ENCODE peak calls at places on chromosomes 4 and X, in four cellular contexts. A, N, G and Q are unnamed samples.
A peak's percentile ranks its signal among the peaks of the same experiment; 100 is the strongest.

GRCh38 chr4:163665521-163666334 is 171.2 kb downstream of the TMA16 start:
- DNase-seq in A (no peak), N (no peak), G (no peak), Q (no peak)

GRCh38 chr4:81724925-81725329 is 253.2 kb upstream of the RASGEF1B start:
- DNase-seq in A (peak; percentile 75), N (peak; percentile 3), G (peak; percentile 7), Q (no peak)

GRCh38 chrX:28609917-28610613 is 22.8 kb downstream of the IL1RAPL1 start:
- DNase-seq in A (no peak), N (no peak), G (no peak), Q (no peak)

GRCh38 chr4:105215609-105216313 is 69.1 kb downstream of the TET2 start:
- DNase-seq in A (no peak), N (peak; percentile 83), G (peak; percentile 7), Q (no peak)

GRCh38 chr4:14415146-14415545 is 587.1 kb upstream of the CPEB2 start:
- DNase-seq in A (no peak), N (no peak), G (no peak), Q (peak; percentile 6)

GRCh38 chr4:22634541-22635181 is 58.1 kb upstream of the GBA3 start:
- DNase-seq in A (no peak), N (no peak), G (no peak), Q (no peak)

GRCh38 chr4:163808091-163808490 is 313.6 kb downstream of the TMA16 start:
- DNase-seq in A (no peak), N (no peak), G (no peak), Q (no peak)

GRCh38 chr4:167020410-167020809 is 213.9 kb downstream of the SPOCK3 start:
- DNase-seq in A (no peak), N (no peak), G (peak; percentile 5), Q (peak; percentile 11)

GRCh38 chr4:100869266-100869665 is 351.4 kb upstream of the EMCN start:
- DNase-seq in A (no peak), N (no peak), G (no peak), Q (no peak)

GRCh38 chr4:2446656-2447564 is 22.0 kb upstream of the RNF4 start:
- DNase-seq in A (no peak), N (no peak), G (no peak), Q (no peak)

GRCh38 chr4:186823989-186824388 is 100.3 kb upstream of the FAT1 start:
- DNase-seq in A (peak; percentile 59), N (no peak), G (peak; percentile 25), Q (no peak)

GRCh38 chr4:86960557-86960959 is 25.7 kb downstream of the AFF1 start:
- DNase-seq in A (peak; percentile 63), N (no peak), G (peak; percentile 49), Q (no peak)

GRCh38 chr4:97208749-97209148 is 934.5 kb downstream of the STPG2 start:
- DNase-seq in A (no peak), N (no peak), G (no peak), Q (no peak)

GRCh38 chr4:155207534-155208257 is 740 bp upstream of the NPY2R start:
- DNase-seq in A (no peak), N (no peak), G (no peak), Q (peak; percentile 15)

DNA sequence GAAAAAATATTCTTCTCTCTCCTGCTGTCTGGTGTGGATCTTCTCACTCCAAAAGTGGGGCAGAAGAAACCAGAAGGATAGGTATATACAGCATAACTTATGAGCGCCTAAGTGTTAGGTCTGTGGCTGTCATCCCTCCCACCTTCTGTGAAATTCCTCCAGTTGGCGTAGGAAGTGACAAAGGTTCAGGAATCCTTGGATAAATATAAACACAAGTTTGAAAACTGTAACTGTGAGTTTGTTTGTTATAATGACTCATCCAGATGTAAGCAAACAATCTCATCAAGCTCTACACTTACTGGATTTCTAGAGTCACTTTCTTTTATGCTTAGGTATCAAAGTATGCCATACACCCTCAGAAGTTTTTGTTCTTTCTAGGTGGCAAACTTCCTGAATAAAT is 405.2 kb downstream of the FAT4 start:
- DNase-seq in A (no peak), N (no peak), G (peak; percentile 53), Q (peak; percentile 61)
- TF ChIP-seq CEBPB in A (no peak), N (no peak), G (no peak), Q (no peak)

GRCh38 chr4:159904906-159905305 is 802.0 kb downstream of the RAPGEF2 start:
- DNase-seq in A (no peak), N (no peak), G (no peak), Q (no peak)
- TF ChIP-seq ESRRA in A (no peak), N (no peak), G (no peak), Q (no peak)

GRCh38 chr4:179750374-179750773 is 2308.1 kb upstream of the AGA start:
- DNase-seq in A (peak; percentile 76), N (no peak), G (no peak), Q (no peak)
- TF ChIP-seq CEBPB in A (no peak), N (no peak), G (no peak), Q (no peak)

GRCh38 chr4:88743696-88744095 is 46.1 kb upstream of the NAP1L5 start:
- DNase-seq in A (no peak), N (no peak), G (no peak), Q (no peak)
- TF ChIP-seq ESRRA in A (no peak), N (no peak), G (no peak), Q (no peak)

GRCh38 chr4:5043579-5043978 is 7.7 kb upstream of the STK32B start:
- DNase-seq in A (no peak), N (no peak), G (no peak), Q (no peak)
- TF ChIP-seq CEBPB in A (no peak), N (no peak), G (no peak), Q (no peak)

GRCh38 chrX:17550011-17550410 is 175.0 kb downstream of the NHS start:
- DNase-seq in A (no peak), N (no peak), G (no peak), Q (no peak)

GRCh38 chrX:17549005-17549685 is 174.1 kb downstream of the NHS start:
- DNase-seq in A (no peak), N (no peak), G (no peak), Q (no peak)

GRCh38 chrX:17544831-17545230 is 169.8 kb downstream of the NHS start:
- DNase-seq in A (no peak), N (no peak), G (peak; percentile 6), Q (no peak)

GRCh38 chrX:17546356-17546755 is 171.4 kb downstream of the NHS start:
- DNase-seq in A (no peak), N (no peak), G (no peak), Q (no peak)

GRCh38 chrX:17547658-17548057 is 172.7 kb downstream of the NHS start:
- DNase-seq in A (peak; percentile 34), N (peak; percentile 56), G (peak; percentile 4), Q (peak; percentile 80)
- TF ChIP-seq ESRRA in A (no peak), N (no peak), G (no peak), Q (no peak)

GRCh38 chr4:138519436-138519835 is 277.3 kb upstream of the SLC7A11 start:
- DNase-seq in A (no peak), N (no peak), G (no peak), Q (no peak)

GRCh38 chr4:138521809-138522208 is 279.7 kb upstream of the SLC7A11 start:
- DNase-seq in A (no peak), N (no peak), G (no peak), Q (no peak)

GRCh38 chr4:138522366-138522765 is 280.2 kb upstream of the SLC7A11 start:
- DNase-seq in A (peak; percentile 29), N (no peak), G (peak; percentile 3), Q (no peak)
- TF ChIP-seq CEBPB in A (no peak), N (no peak), G (no peak), Q (no peak)

DNA sequence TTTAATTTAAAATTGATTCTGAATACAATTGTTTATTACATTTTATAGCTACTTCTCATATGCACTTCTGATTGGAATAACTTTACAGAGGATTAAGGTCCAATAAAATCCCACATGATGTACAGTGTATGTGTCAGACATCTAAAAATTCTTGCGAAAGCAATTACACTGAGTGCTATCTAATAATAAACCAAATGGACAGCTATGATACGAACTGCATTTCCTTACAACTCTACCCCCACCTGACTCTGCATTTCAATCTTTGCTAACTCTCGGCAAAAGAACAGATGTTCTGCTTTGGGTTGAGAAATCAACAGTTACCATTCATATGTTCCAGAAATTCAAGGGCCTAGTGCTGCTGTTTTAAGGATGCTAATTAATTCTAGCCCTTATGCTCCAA is 287.9 kb upstream of the NOCT start:
- DNase-seq in A (no peak), N (no peak), G (no peak), Q (no peak)
- TF ChIP-seq ESRRA in A (no peak), N (no peak), G (no peak), Q (no peak)

GRCh38 chrX:57227691-57228090 is 58.8 kb upstream of the FAAH2 start:
- DNase-seq in A (peak; percentile 25), N (no peak), G (no peak), Q (no peak)
- TF ChIP-seq CEBPB in A (no peak), N (no peak), G (no peak), Q (no peak)